ENCODE peak calls at places on chromosomes 16 and 17, in six cellular contexts. One of them, this sample, is unnamed.

GRCh38 chr16:89981414-89981813 is 32.9 kb downstream of the DEF8 start:
- DNase-seq in AG10803: no peak
- DNase-seq in astrocyte of the spinal cord: no peak
- DNase-seq in HCT116: no peak
- DNase-seq in fibroblast of lung: no peak
- DNase-seq in cardiac fibroblast: no peak
- DNase-seq in this sample: no peak

GRCh38 chr17:33874617-33875060 is 380.4 kb upstream of the CCL2 start:
- DNase-seq in AG10803: no peak
- DNase-seq in astrocyte of the spinal cord: no peak
- DNase-seq in HCT116: no peak
- DNase-seq in fibroblast of lung: no peak
- DNase-seq in cardiac fibroblast: no peak
- DNase-seq in this sample: no peak

GRCh38 chr16:72317378-72317777 is 145.4 kb upstream of the PMFBP1 start:
- DNase-seq in AG10803: peak
- DNase-seq in astrocyte of the spinal cord: peak
- DNase-seq in HCT116: no peak
- DNase-seq in fibroblast of lung: peak
- DNase-seq in cardiac fibroblast: peak
- DNase-seq in this sample: peak

GRCh38 chr17:45927247-45927646 is 32.9 kb downstream of the MAPT start:
- DNase-seq in AG10803: no peak
- DNase-seq in astrocyte of the spinal cord: no peak
- DNase-seq in HCT116: no peak
- DNase-seq in fibroblast of lung: no peak
- DNase-seq in cardiac fibroblast: no peak
- DNase-seq in this sample: no peak

GRCh38 chr17:65134035-65134434 is 3.1 kb upstream of the RGS9 start:
- DNase-seq in AG10803: no peak
- DNase-seq in astrocyte of the spinal cord: no peak
- DNase-seq in HCT116: no peak
- DNase-seq in fibroblast of lung: no peak
- DNase-seq in cardiac fibroblast: no peak
- DNase-seq in this sample: no peak

GRCh38 chr16:17416461-17417221 is 54.1 kb downstream of the XYLT1 start:
- DNase-seq in AG10803: peak
- DNase-seq in astrocyte of the spinal cord: peak
- DNase-seq in HCT116: no peak
- DNase-seq in fibroblast of lung: peak
- DNase-seq in cardiac fibroblast: peak
- DNase-seq in this sample: peak

GRCh38 chr17:21285164-21286065 is 904 bp downstream of the MAP2K3 start:
- DNase-seq in AG10803: peak
- DNase-seq in astrocyte of the spinal cord: no peak
- DNase-seq in HCT116: no peak
- DNase-seq in fibroblast of lung: peak
- DNase-seq in cardiac fibroblast: peak
- DNase-seq in this sample: peak

GRCh38 chr17:10513284-10514067 is 4.9 kb downstream of the MYH1 start:
- DNase-seq in AG10803: peak
- DNase-seq in astrocyte of the spinal cord: no peak
- DNase-seq in HCT116: no peak
- DNase-seq in fibroblast of lung: no peak
- DNase-seq in cardiac fibroblast: peak
- DNase-seq in this sample: peak

GRCh38 chr17:74240637-74241036 is 27.3 kb downstream of the TTYH2 start:
- DNase-seq in AG10803: peak
- DNase-seq in astrocyte of the spinal cord: peak
- DNase-seq in HCT116: no peak
- DNase-seq in fibroblast of lung: peak
- DNase-seq in cardiac fibroblast: peak
- DNase-seq in this sample: peak

GRCh38 chr17:74183411-74183810 is 20.1 kb upstream of the RPL38 start:
- DNase-seq in AG10803: no peak
- DNase-seq in astrocyte of the spinal cord: no peak
- DNase-seq in HCT116: no peak
- DNase-seq in fibroblast of lung: no peak
- DNase-seq in cardiac fibroblast: no peak
- DNase-seq in this sample: no peak

GRCh38 chr16:54931757-54932660 is 1.3 kb downstream of the IRX5 start:
- DNase-seq in AG10803: no peak
- DNase-seq in astrocyte of the spinal cord: peak
- DNase-seq in HCT116: no peak
- DNase-seq in fibroblast of lung: no peak
- DNase-seq in cardiac fibroblast: no peak
- DNase-seq in this sample: no peak

GRCh38 chr16:54934536-54935410 is 4.1 kb downstream of the IRX5 start:
- DNase-seq in AG10803: peak
- DNase-seq in astrocyte of the spinal cord: peak
- DNase-seq in HCT116: no peak
- DNase-seq in fibroblast of lung: no peak
- DNase-seq in cardiac fibroblast: no peak
- DNase-seq in this sample: no peak

GRCh38 chr16:54933281-54934150 is 2.9 kb downstream of the IRX5 start:
- DNase-seq in AG10803: no peak
- DNase-seq in astrocyte of the spinal cord: peak
- DNase-seq in HCT116: no peak
- DNase-seq in fibroblast of lung: no peak
- DNase-seq in cardiac fibroblast: no peak
- DNase-seq in this sample: no peak

GRCh38 chr16:54931041-54931756 is 534 bp downstream of the IRX5 start:
- DNase-seq in AG10803: no peak
- DNase-seq in astrocyte of the spinal cord: peak
- DNase-seq in HCT116: no peak
- DNase-seq in fibroblast of lung: no peak
- DNase-seq in cardiac fibroblast: peak
- DNase-seq in this sample: peak

DNA sequence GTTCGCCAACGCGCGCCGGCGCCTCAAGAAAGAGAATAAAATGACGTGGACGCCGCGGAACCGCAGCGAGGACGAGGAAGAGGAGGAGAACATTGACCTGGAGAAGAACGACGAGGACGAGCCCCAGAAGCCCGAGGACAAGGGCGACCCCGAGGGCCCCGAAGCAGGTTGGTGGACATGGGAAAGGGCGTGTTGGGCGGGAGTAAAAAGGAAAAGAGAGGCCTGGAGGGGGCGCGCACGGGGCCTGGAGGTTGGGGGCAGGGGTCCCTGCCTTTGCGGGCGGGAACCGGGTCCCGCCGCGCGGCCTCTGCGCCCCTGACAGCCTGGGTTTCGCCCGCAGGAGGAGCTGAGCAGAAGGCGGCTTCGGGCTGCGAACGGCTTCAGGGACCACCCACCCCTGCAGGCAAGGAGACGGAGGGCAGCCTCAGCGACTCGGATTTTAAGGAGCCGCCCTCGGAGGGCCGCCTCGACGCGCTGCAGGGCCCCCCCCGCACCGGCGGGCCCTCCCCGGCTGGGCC is 2.1 kb downstream of the IRX5 start:
- DNase-seq in AG10803: no peak
- DNase-seq in astrocyte of the spinal cord: peak
- DNase-seq in HCT116: no peak
- DNase-seq in fibroblast of lung: no peak
- DNase-seq in cardiac fibroblast: no peak
- DNase-seq in this sample: no peak
- H3K4me3 ChIP-seq in AG10803: peak
- H3K4me3 ChIP-seq in astrocyte of the spinal cord: peak
- H3K4me3 ChIP-seq in HCT116: no peak
- H3K4me3 ChIP-seq in fibroblast of lung: no peak
- H3K4me3 ChIP-seq in cardiac fibroblast: peak
- H3K4me3 ChIP-seq in this sample: peak

DNA sequence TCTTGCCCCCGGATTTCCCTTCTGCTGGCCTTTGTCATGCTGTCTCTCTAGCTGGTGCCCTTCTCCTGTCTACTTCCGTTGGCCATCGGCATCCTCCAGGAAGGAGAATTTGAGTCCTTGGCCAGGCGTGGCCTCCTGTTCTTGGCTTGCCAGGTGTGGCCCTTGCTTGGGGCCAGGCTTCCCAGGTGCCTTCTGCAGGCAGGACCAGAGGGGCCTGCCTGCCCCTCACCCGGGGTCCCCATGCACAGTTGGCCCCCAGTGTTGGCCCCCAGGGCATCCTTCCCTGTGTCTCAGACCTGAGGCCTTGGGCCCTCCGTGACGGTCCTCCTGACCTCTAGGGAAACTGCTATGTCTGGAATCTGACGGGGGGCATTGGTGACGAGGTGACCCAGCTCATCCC is 2.6 kb downstream of the MLST8 start:
- DNase-seq in AG10803: no peak
- DNase-seq in astrocyte of the spinal cord: no peak
- DNase-seq in HCT116: no peak
- DNase-seq in fibroblast of lung: no peak
- DNase-seq in cardiac fibroblast: no peak
- DNase-seq in this sample: no peak
- TF ChIP-seq CTCF in AG10803: no peak
- TF ChIP-seq CTCF in astrocyte of the spinal cord: no peak
- TF ChIP-seq CTCF in HCT116: no peak
- TF ChIP-seq CTCF in fibroblast of lung: no peak
- TF ChIP-seq CTCF in cardiac fibroblast: no peak
- TF ChIP-seq CTCF in this sample: no peak

GRCh38 chr17:29289852-29290251 is 4.1 kb downstream of the NUFIP2 start:
- DNase-seq in AG10803: no peak
- DNase-seq in astrocyte of the spinal cord: no peak
- DNase-seq in HCT116: no peak
- DNase-seq in fibroblast of lung: no peak
- DNase-seq in cardiac fibroblast: no peak
- DNase-seq in this sample: no peak
- H3K4me3 ChIP-seq in AG10803: no peak
- H3K4me3 ChIP-seq in astrocyte of the spinal cord: no peak
- H3K4me3 ChIP-seq in HCT116: no peak
- H3K4me3 ChIP-seq in fibroblast of lung: no peak
- H3K4me3 ChIP-seq in cardiac fibroblast: peak
- H3K4me3 ChIP-seq in this sample: no peak

DNA sequence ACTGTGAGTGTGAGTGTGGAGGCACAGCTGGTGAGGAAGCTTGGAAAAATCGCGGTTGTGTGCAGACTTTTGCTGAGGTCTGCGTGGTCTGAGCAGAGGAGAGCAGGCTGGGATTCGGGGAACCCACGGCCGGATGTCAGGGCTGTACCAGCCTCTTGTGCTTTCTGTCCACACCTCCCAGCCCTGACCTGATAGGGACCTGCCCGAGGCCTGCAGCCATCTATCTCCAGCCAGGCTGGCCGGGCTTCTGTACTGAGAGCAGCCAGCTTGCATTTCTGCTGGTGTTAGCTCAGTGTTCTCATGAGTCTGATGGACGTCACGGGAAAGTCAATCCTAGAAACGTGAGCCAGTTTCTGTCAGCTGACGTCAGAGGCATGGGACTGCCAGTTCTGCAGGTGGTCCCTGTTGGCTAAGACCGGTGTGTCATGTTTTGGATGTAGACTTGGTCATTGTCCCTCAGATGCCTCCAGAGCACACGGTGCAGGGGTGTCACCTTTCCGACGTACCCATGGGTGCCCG is 72.8 kb upstream of the ZNF750 start:
- DNase-seq in AG10803: no peak
- DNase-seq in astrocyte of the spinal cord: no peak
- DNase-seq in HCT116: no peak
- DNase-seq in fibroblast of lung: peak
- DNase-seq in cardiac fibroblast: no peak
- DNase-seq in this sample: peak
- TF ChIP-seq CTCF in AG10803: no peak
- TF ChIP-seq CTCF in astrocyte of the spinal cord: no peak
- TF ChIP-seq CTCF in HCT116: no peak
- TF ChIP-seq CTCF in fibroblast of lung: no peak
- TF ChIP-seq CTCF in cardiac fibroblast: no peak
- TF ChIP-seq CTCF in this sample: no peak

GRCh38 chr16:60329110-60329509 is 1595.0 kb upstream of the GOT2 start:
- DNase-seq in AG10803: no peak
- DNase-seq in astrocyte of the spinal cord: no peak
- DNase-seq in HCT116: no peak
- DNase-seq in fibroblast of lung: no peak
- DNase-seq in cardiac fibroblast: no peak
- DNase-seq in this sample: no peak
- H3K4me3 ChIP-seq in AG10803: no peak
- H3K4me3 ChIP-seq in astrocyte of the spinal cord: no peak
- H3K4me3 ChIP-seq in HCT116: no peak
- H3K4me3 ChIP-seq in fibroblast of lung: no peak
- H3K4me3 ChIP-seq in cardiac fibroblast: no peak
- H3K4me3 ChIP-seq in this sample: no peak

This sample was measured in fibroblast of mammary gland.